ENCODE peak calls at places on chromosomes 11 and 22, in seven cellular contexts. P is NCI-H345, F is LoVo, A is skeletal muscle cell, M is endothelial cell, T is body of pancreas, J is heart left ventricle. Q is an unnamed sample.

GRCh38 chr11:47981667-47982404 is 1.5 kb downstream of the PTPRJ start:
- DNase-seq in P (no peak), F (no peak), A (no peak), M (no peak), T (no peak), J (no peak), Q (peak)

GRCh38 chr11:125075900-125076317 is 12.8 kb downstream of the SLC37A2 start:
- DNase-seq in P (no peak), F (no peak), A (no peak), M (no peak), T (no peak), J (no peak), Q (peak)

GRCh38 chr11:10906521-10906920 is 48.7 kb upstream of the ZBED5 start:
- DNase-seq in P (no peak), F (no peak), A (peak), M (no peak), T (no peak), J (no peak), Q (no peak)

GRCh38 chr22:44256085-44256484 is 56.7 kb downstream of the SHISAL1 start:
- DNase-seq in P (no peak), F (no peak), A (no peak), M (no peak), T (no peak), J (no peak), Q (no peak)

GRCh38 chr11:61976813-61977475 is 9.5 kb upstream of the FTH1 start:
- DNase-seq in P (no peak), F (no peak), A (no peak), M (no peak), T (no peak), J (no peak), Q (no peak)

GRCh38 chr22:19737846-19738663 is 14.7 kb downstream of the GP1BB start:
- DNase-seq in P (no peak), F (no peak), A (no peak), M (no peak), T (no peak), J (no peak), Q (no peak)

GRCh38 chr11:72582206-72583176 is 91.7 kb downstream of the PDE2A start:
- DNase-seq in P (no peak), F (no peak), A (no peak), M (no peak), T (no peak), J (no peak), Q (peak)

GRCh38 chr22:50600541-50600940 is at the start of gene MAPK8IP2:
- DNase-seq in P (peak), F (peak), A (no peak), M (no peak), T (peak), J (no peak), Q (no peak)

GRCh38 chr22:49948573-49948957 is 12.0 kb upstream of the PIM3 start:
- DNase-seq in P (no peak), F (no peak), A (no peak), M (no peak), T (peak), J (no peak), Q (no peak)

GRCh38 chr22:29208879-29209623 is 3.4 kb downstream of the EMID1 start:
- DNase-seq in P (no peak), F (no peak), A (no peak), M (no peak), T (peak), J (no peak), Q (no peak)

GRCh38 chr11:102390667-102391449 is 43.8 kb downstream of the BIRC2 start:
- DNase-seq in P (peak), F (peak), A (peak), M (peak), T (peak), J (peak), Q (peak)

GRCh38 chr22:34608716-34609115 is 457.2 kb upstream of the ISX start:
- DNase-seq in P (no peak), F (no peak), A (no peak), M (no peak), T (no peak), J (no peak), Q (no peak)

GRCh38 chr22:38863531-38864131 is 8.4 kb downstream of the CBX6 start:
- DNase-seq in P (no peak), F (no peak), A (no peak), M (no peak), T (no peak), J (no peak), Q (peak)

GRCh38 chr11:18844753-18845367 is 53.3 kb upstream of the PTPN5 start:
- DNase-seq in P (peak), F (peak), A (peak), M (no peak), T (no peak), J (no peak), Q (no peak)

GRCh38 chr11:123231263-123231662 is 36.2 kb upstream of the CLMP start:
- DNase-seq in P (no peak), F (no peak), A (peak), M (no peak), T (no peak), J (no peak), Q (no peak)

GRCh38 chr11:83831929-83832328 is 545.8 kb upstream of the CCDC90B start:
- DNase-seq in P (no peak), F (no peak), A (no peak), M (no peak), T (no peak), J (no peak), Q (no peak)

GRCh38 chr22:42807185-42807584 is 49.9 kb downstream of the ARFGAP3 start:
- DNase-seq in P (no peak), F (no peak), A (no peak), M (no peak), T (no peak), J (no peak), Q (no peak)

GRCh38 chr22:46659791-46660186 is 39.6 kb downstream of the GRAMD4 start:
- DNase-seq in P (no peak), F (no peak), A (no peak), M (no peak), T (no peak), J (no peak), Q (no peak)

GRCh38 chr11:67632175-67632981 is 2.6 kb upstream of the NUDT8 start:
- DNase-seq in P (no peak), F (no peak), A (no peak), M (no peak), T (peak), J (no peak), Q (peak)

GRCh38 chr11:44983786-44984185 is 33.1 kb upstream of the TP53I11 start:
- DNase-seq in P (no peak), F (no peak), A (no peak), M (no peak), T (no peak), J (no peak), Q (no peak)

GRCh38 chr11:109708184-109708583 is 286.2 kb downstream of the C11orf87 start:
- DNase-seq in P (no peak), F (no peak), A (no peak), M (no peak), T (no peak), J (no peak), Q (no peak)

GRCh38 chr11:66686100-66686785 is 8.6 kb upstream of the RBM4B start:
- DNase-seq in P (no peak), F (no peak), A (no peak), M (no peak), T (no peak), J (no peak), Q (no peak)

GRCh38 chr11:122093731-122094130 is 22.3 kb downstream of the BLID start:
- DNase-seq in P (no peak), F (no peak), A (peak), M (no peak), T (no peak), J (no peak), Q (no peak)

GRCh38 chr11:7640826-7641225 is 32.5 kb downstream of the CYB5R2 start:
- DNase-seq in P (no peak), F (no peak), A (no peak), M (no peak), T (no peak), J (no peak), Q (no peak)

GRCh38 chr11:112302226-112302868 is 41.7 kb upstream of the PLET1 start:
- DNase-seq in P (no peak), F (no peak), A (no peak), M (no peak), T (no peak), J (no peak), Q (no peak)

GRCh38 chr11:36672815-36673450 is 74.9 kb upstream of the RAG2 start:
- DNase-seq in P (peak), F (peak), A (peak), M (peak), T (peak), J (no peak), Q (no peak)

GRCh38 chr11:2399488-2400068 is 972 bp upstream of the TSSC4 start:
- DNase-seq in P (peak), F (peak), A (no peak), M (peak), T (no peak), J (no peak), Q (no peak)

GRCh38 chr22:30753701-30754100 is 59.0 kb downstream of the OSBP2 start:
- DNase-seq in P (no peak), F (no peak), A (no peak), M (no peak), T (no peak), J (no peak), Q (no peak)

GRCh38 chr22:43409800-43410199 is 2.0 kb upstream of the MPPED1 start:
- DNase-seq in P (no peak), F (no peak), A (no peak), M (no peak), T (no peak), J (no peak), Q (peak)

GRCh38 chr11:40037005-40037404 is 1422.4 kb downstream of the LRRC4C start:
- DNase-seq in P (no peak), F (no peak), A (no peak), M (no peak), T (peak), J (no peak), Q (no peak)

GRCh38 chr11:123624974-123625373 is 29.4 kb downstream of the SCN3B start:
- DNase-seq in P (no peak), F (no peak), A (peak), M (no peak), T (no peak), J (no peak), Q (no peak)

GRCh38 chr11:108122166-108122628 is 830 bp downstream of the ACAT1 start:
- DNase-seq in P (no peak), F (peak), A (no peak), M (no peak), T (peak), J (no peak), Q (no peak)

GRCh38 chr22:24807284-24807950 is 1.4 kb downstream of the SGSM1 start:
- DNase-seq in P (no peak), F (no peak), A (no peak), M (peak), T (peak), J (no peak), Q (no peak)

GRCh38 chr11:18329196-18329870 is 7.0 kb downstream of the GTF2H1 start:
- DNase-seq in P (no peak), F (no peak), A (no peak), M (no peak), T (no peak), J (no peak), Q (no peak)

GRCh38 chr22:49026476-49027121 is 801.1 kb downstream of the BRD1 start:
- DNase-seq in P (peak), F (no peak), A (no peak), M (peak), T (no peak), J (no peak), Q (peak)

GRCh38 chr11:45665206-45665932 is at the start of gene CHST1:
- DNase-seq in P (peak), F (peak), A (no peak), M (peak), T (peak), J (peak), Q (no peak)

GRCh38 chr11:14413307-14414072 is 54.5 kb upstream of the RRAS2 start:
- DNase-seq in P (no peak), F (no peak), A (peak), M (peak), T (peak), J (peak), Q (no peak)

Q was measured in lower lobe of right lung.